ENCODE peak calls at places on chromosomes 5 and 9, in ten cellular contexts. R is mucosa of gallbladder; J is glutamatergic neuron; P is naive thymus-derived CD8-positive, alpha-beta T cell; I is AG04449; N is AG04450; C is neural crest cell; W is RPMI8226; Z is activated CD8-positive, alpha-beta memory T cell treated with anti-CD3 and anti-CD28 coated beads, Interleukin-2, amount 50 U/mL, for 4 hours; S is body of pancreas. D is an unnamed sample.

GRCh38 chr5:67268233-67269011 is 71.8 kb upstream of the CD180 start:
- DNase-seq in R (peak), J (peak), P (no peak), I (peak), N (peak), C (peak), W (peak), Z (no peak), S (peak), D (no peak)

GRCh38 chr5:168793844-168794837 is 215.0 kb upstream of the PANK3 start:
- DNase-seq in R (peak), J (no peak), P (no peak), I (peak), N (no peak), C (no peak), W (no peak), Z (no peak), S (no peak), D (no peak)

GRCh38 chr5:1001406-1002270 is 7.0 kb upstream of the NKD2 start:
- DNase-seq in R (no peak), J (peak), P (peak), I (no peak), N (no peak), C (no peak), W (no peak), Z (no peak), S (no peak), D (no peak)

GRCh38 chr5:79837707-79838620 is 148.3 kb downstream of the CMYA5 start:
- DNase-seq in R (peak), J (no peak), P (no peak), I (no peak), N (no peak), C (no peak), W (no peak), Z (no peak), S (no peak), D (no peak)

GRCh38 chr9:21778300-21778699 is 24.1 kb upstream of the MTAP start:
- DNase-seq in R (no peak), J (no peak), P (no peak), I (no peak), N (no peak), C (no peak), W (no peak), Z (no peak), S (no peak), D (no peak)

GRCh38 chr5:89498699-89499098 is 615.7 kb upstream of the MEF2C start:
- DNase-seq in R (no peak), J (no peak), P (no peak), I (no peak), N (no peak), C (no peak), W (no peak), Z (no peak), S (no peak), D (no peak)

GRCh38 chr5:37840036-37840909 is at the start of gene GDNF:
- DNase-seq in R (peak), J (peak), P (no peak), I (no peak), N (peak), C (peak), W (peak), Z (no peak), S (peak), D (no peak)

GRCh38 chr5:176779537-176779936 is 30.8 kb upstream of the UNC5A start:
- DNase-seq in R (no peak), J (no peak), P (no peak), I (no peak), N (no peak), C (no peak), W (no peak), Z (no peak), S (no peak), D (peak)

GRCh38 chr9:129458155-129458661 is 162.7 kb downstream of the C9orf50 start:
- DNase-seq in R (peak), J (no peak), P (peak), I (no peak), N (no peak), C (no peak), W (peak), Z (peak), S (peak), D (no peak)

GRCh38 chr5:109454726-109455505 is 45.1 kb upstream of the PJA2 start:
- DNase-seq in R (no peak), J (no peak), P (no peak), I (no peak), N (no peak), C (no peak), W (no peak), Z (no peak), S (no peak), D (no peak)

GRCh38 chr5:166883016-166883415 is 1408.4 kb upstream of the WWC1 start:
- DNase-seq in R (no peak), J (no peak), P (no peak), I (no peak), N (no peak), C (no peak), W (no peak), Z (no peak), S (no peak), D (no peak)

GRCh38 chr9:114775981-114776380 is 29.9 kb downstream of the TNFSF15 start:
- DNase-seq in R (no peak), J (no peak), P (no peak), I (no peak), N (no peak), C (no peak), W (no peak), Z (no peak), S (no peak), D (no peak)

D was measured in Peyer's patch.